ENCODE peak calls at places on chromosomes 13 and 19, in four cellular contexts. One of them, this sample, is unnamed.

GRCh38 chr13:26721251-26721939 is 39.2 kb downstream of the GPR12 start:
- DNase-seq in H1: no peak
- DNase-seq in endothelial cell of umbilical vein: no peak
- DNase-seq in adrenal gland: no peak
- DNase-seq in this sample: no peak

GRCh38 chr13:44231786-44232516 is 141.7 kb upstream of the SERP2 start:
- DNase-seq in H1: peak
- DNase-seq in endothelial cell of umbilical vein: peak
- DNase-seq in adrenal gland: peak
- DNase-seq in this sample: peak

GRCh38 chr13:73284475-73284874 is 225.7 kb downstream of the KLF5 start:
- DNase-seq in H1: no peak
- DNase-seq in adrenal gland: no peak
- DNase-seq in endothelial cell of umbilical vein: no peak
- DNase-seq in this sample: no peak

GRCh38 chr13:81493144-81493543 is 1152.2 kb upstream of the SPRY2 start:
- DNase-seq in adrenal gland: no peak
- DNase-seq in endothelial cell of umbilical vein: no peak
- DNase-seq in H1: no peak
- DNase-seq in this sample: no peak

GRCh38 chr19:24057144-24057543 is 29.8 kb upstream of the ZNF254 start:
- DNase-seq in H1: no peak
- DNase-seq in adrenal gland: no peak
- DNase-seq in endothelial cell of umbilical vein: no peak
- DNase-seq in this sample: no peak

GRCh38 chr19:5172859-5173577 is 167.6 kb downstream of the PTPRS start:
- DNase-seq in adrenal gland: peak
- DNase-seq in endothelial cell of umbilical vein: peak
- DNase-seq in H1: no peak
- DNase-seq in this sample: no peak

GRCh38 chr19:56076413-56076998 is 44.6 kb downstream of the ZNF787 start:
- DNase-seq in adrenal gland: peak
- DNase-seq in endothelial cell of umbilical vein: peak
- DNase-seq in H1: peak
- DNase-seq in this sample: peak

GRCh38 chr13:41802033-41802683 is 158.8 kb downstream of the VWA8 start:
- DNase-seq in H1: no peak
- DNase-seq in adrenal gland: no peak
- DNase-seq in endothelial cell of umbilical vein: no peak
- DNase-seq in this sample: no peak

GRCh38 chr19:54311486-54311885 is 1.5 kb downstream of the LILRA5 start:
- DNase-seq in H1: no peak
- DNase-seq in adrenal gland: no peak
- DNase-seq in endothelial cell of umbilical vein: no peak
- DNase-seq in this sample: no peak

GRCh38 chr13:49082653-49083536 is 107.2 kb downstream of the FNDC3A start:
- DNase-seq in H1: no peak
- DNase-seq in adrenal gland: no peak
- DNase-seq in endothelial cell of umbilical vein: no peak
- DNase-seq in this sample: no peak

GRCh38 chr13:40070357-40070756 is 414.9 kb downstream of the COG6 start:
- DNase-seq in H1: no peak
- DNase-seq in adrenal gland: no peak
- DNase-seq in endothelial cell of umbilical vein: no peak
- DNase-seq in this sample: no peak

GRCh38 chr19:49441210-49441959 is at the start of gene SLC17A7:
- DNase-seq in adrenal gland: no peak
- DNase-seq in H1: peak
- DNase-seq in endothelial cell of umbilical vein: no peak
- DNase-seq in this sample: no peak

GRCh38 chr13:76837811-76838210 is 48.4 kb downstream of the KCTD12 start:
- DNase-seq in endothelial cell of umbilical vein: no peak
- DNase-seq in adrenal gland: no peak
- DNase-seq in H1: no peak
- DNase-seq in this sample: no peak

GRCh38 chr19:30666301-30666803 is 294.2 kb downstream of the ZNF536 start:
- DNase-seq in adrenal gland: no peak
- DNase-seq in endothelial cell of umbilical vein: peak
- DNase-seq in H1: peak
- DNase-seq in this sample: peak

GRCh38 chr19:15623711-15624318 is 8.8 kb downstream of the CYP4F8 start:
- DNase-seq in adrenal gland: no peak
- DNase-seq in endothelial cell of umbilical vein: no peak
- DNase-seq in H1: no peak
- DNase-seq in this sample: no peak

GRCh38 chr19:5935473-5936307 is 21.6 kb downstream of the CAPS start:
- DNase-seq in endothelial cell of umbilical vein: no peak
- DNase-seq in H1: no peak
- DNase-seq in adrenal gland: no peak
- DNase-seq in this sample: no peak

GRCh38 chr19:51754106-51754505 is 2.4 kb upstream of the FPR1 start:
- DNase-seq in H1: no peak
- DNase-seq in adrenal gland: no peak
- DNase-seq in endothelial cell of umbilical vein: no peak
- DNase-seq in this sample: no peak

GRCh38 chr19:51749979-51750378 is 1.7 kb downstream of the FPR1 start:
- DNase-seq in adrenal gland: no peak
- DNase-seq in endothelial cell of umbilical vein: no peak
- DNase-seq in H1: no peak
- DNase-seq in this sample: no peak

GRCh38 chr19:51751655-51752054 is at the start of gene FPR1:
- DNase-seq in endothelial cell of umbilical vein: no peak
- DNase-seq in adrenal gland: no peak
- DNase-seq in H1: no peak
- DNase-seq in this sample: no peak

GRCh38 chr19:51750381-51751124 is 1.1 kb downstream of the FPR1 start:
- DNase-seq in adrenal gland: no peak
- DNase-seq in H1: no peak
- DNase-seq in endothelial cell of umbilical vein: no peak
- DNase-seq in this sample: no peak

DNA sequence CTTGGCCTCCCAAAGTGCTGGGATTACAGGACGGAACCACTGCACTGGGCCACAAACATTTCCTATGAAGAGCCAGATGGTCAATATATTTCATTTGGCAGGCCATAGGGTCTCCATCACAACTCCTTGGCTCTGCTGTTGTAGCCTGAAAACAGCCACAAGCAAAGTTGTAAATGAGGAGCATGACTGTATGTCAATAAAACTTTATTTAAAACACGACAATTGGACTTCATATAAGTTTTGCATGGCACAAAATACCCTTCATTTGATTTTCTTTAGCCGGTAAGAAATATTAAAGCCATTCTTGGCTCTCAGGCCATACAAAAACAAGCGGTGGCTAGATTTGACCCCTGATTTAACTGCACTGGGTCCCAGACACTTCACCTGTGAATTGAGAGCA is 3.1 kb upstream of the FPR1 start:
- DNase-seq in H1: no peak
- DNase-seq in adrenal gland: no peak
- DNase-seq in endothelial cell of umbilical vein: no peak
- DNase-seq in this sample: no peak
- TF ChIP-seq POLR2A in H1: no peak
- TF ChIP-seq POLR2A in adrenal gland: no peak
- TF ChIP-seq POLR2A in endothelial cell of umbilical vein: no peak
- TF ChIP-seq POLR2A in this sample: no peak

GRCh38 chr13:79245937-79246574 is 160.0 kb downstream of the RBM26 start:
- DNase-seq in H1: no peak
- DNase-seq in endothelial cell of umbilical vein: no peak
- DNase-seq in adrenal gland: no peak
- DNase-seq in this sample: no peak

GRCh38 chr13:79241697-79242096 is 164.4 kb downstream of the RBM26 start:
- DNase-seq in adrenal gland: no peak
- DNase-seq in H1: no peak
- DNase-seq in endothelial cell of umbilical vein: no peak
- DNase-seq in this sample: no peak

GRCh38 chr13:79246575-79246949 is 159.5 kb downstream of the RBM26 start:
- DNase-seq in endothelial cell of umbilical vein: no peak
- DNase-seq in H1: no peak
- DNase-seq in adrenal gland: no peak
- DNase-seq in this sample: no peak
- TF ChIP-seq CTCF in endothelial cell of umbilical vein: no peak
- TF ChIP-seq CTCF in H1: no peak
- TF ChIP-seq CTCF in adrenal gland: no peak
- TF ChIP-seq CTCF in this sample: no peak

DNA sequence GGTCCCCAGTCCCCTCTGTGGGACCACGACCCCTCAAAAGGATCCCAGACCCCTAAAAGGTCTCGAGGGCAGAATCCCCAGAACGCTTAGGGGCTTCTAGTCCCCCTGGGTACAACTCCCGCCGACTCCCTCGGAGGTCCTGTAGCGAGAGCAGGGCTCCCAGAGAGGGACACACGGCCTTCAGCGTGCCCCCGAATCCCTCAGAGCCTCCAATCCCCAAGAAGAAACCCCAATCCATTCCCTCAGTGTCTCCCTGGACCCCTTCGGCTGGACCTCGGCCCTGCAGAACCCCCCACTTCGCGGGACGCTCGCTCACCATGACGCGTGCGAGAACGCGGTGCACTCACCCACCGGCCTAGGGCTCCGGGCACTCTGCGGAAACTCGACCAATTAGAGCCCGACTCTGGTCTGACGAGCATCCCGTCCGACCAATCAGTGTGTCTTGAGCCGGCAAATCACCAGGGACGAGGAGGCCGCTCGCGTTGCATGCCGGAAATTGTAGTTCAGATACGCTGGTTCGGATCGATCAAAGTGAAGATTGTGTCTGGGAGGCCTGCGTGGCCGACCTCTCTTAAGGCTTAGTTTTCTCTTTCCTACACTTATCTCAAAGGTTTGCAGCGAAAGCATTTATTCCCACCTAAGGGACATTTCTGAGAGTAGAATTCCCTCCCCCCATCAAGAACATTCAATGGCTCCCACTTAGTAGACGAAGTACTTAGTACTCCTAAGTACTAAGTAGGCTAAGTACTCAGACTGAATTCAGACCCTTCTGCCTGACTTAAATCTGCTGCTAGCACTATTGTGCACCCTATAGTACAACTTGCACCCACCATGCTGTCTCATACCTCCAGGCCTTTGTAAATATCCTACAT is at the start of gene TMEM161A:
- DNase-seq in H1: peak
- DNase-seq in adrenal gland: peak
- DNase-seq in endothelial cell of umbilical vein: peak
- DNase-seq in this sample: peak
- TF ChIP-seq POLR2A in H1: no peak
- TF ChIP-seq POLR2A in adrenal gland: peak
- TF ChIP-seq POLR2A in endothelial cell of umbilical vein: peak
- TF ChIP-seq POLR2A in this sample: peak

GRCh38 chr19:58181902-58182576 is 822 bp upstream of the ZNF274 start:
- DNase-seq in endothelial cell of umbilical vein: peak
- DNase-seq in adrenal gland: peak
- DNase-seq in H1: peak
- DNase-seq in this sample: peak
- TF ChIP-seq CTCF in endothelial cell of umbilical vein: peak
- TF ChIP-seq CTCF in adrenal gland: peak
- TF ChIP-seq CTCF in H1: peak
- TF ChIP-seq CTCF in this sample: peak

DNA sequence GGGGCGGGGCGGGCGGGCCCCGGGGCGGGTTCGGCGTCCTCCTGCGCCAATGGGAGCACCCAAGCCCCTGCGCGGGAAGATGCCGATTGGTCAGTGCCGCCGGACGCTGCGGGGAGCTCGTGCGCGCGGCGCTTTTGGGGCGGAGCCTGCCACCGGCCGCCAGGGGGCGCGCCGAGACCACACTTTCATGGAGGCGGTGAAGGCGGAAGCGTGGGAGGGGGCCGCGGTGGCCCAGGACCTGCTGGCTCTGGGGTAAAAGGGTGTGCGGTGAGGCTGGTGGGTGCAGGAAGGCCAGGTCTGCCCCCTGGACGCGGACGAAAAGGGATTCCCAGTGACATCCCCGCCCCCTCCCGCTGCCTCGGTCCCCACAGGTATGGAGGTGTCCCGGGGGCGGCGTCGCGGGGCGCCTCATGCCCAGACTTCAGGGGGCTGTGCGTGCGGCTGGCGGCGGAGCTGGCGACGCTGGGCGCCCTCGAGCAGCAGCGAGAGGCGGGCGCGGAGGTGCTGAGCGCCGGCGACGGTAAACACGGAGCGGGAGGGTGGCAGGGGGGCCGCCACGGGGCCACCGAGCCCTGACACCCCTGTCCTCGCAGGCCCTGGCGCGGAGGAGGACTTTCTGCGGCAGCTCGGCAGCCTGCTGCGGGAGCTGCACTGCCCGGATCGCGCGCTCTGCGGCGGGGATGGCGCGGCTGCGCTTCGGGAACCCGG is at the start of gene FAM98C:
- DNase-seq in adrenal gland: peak
- DNase-seq in H1: peak
- DNase-seq in endothelial cell of umbilical vein: peak
- DNase-seq in this sample: peak
- TF ChIP-seq POLR2A in adrenal gland: no peak
- TF ChIP-seq POLR2A in H1: no peak
- TF ChIP-seq POLR2A in endothelial cell of umbilical vein: peak
- TF ChIP-seq POLR2A in this sample: no peak

GRCh38 chr19:45820413-45821102 is 5.5 kb upstream of the RSPH6A start:
- DNase-seq in adrenal gland: no peak
- DNase-seq in H1: no peak
- DNase-seq in endothelial cell of umbilical vein: peak
- DNase-seq in this sample: no peak
- TF ChIP-seq CTCF in adrenal gland: no peak
- TF ChIP-seq CTCF in H1: peak
- TF ChIP-seq CTCF in endothelial cell of umbilical vein: no peak
- TF ChIP-seq CTCF in this sample: no peak

DNA sequence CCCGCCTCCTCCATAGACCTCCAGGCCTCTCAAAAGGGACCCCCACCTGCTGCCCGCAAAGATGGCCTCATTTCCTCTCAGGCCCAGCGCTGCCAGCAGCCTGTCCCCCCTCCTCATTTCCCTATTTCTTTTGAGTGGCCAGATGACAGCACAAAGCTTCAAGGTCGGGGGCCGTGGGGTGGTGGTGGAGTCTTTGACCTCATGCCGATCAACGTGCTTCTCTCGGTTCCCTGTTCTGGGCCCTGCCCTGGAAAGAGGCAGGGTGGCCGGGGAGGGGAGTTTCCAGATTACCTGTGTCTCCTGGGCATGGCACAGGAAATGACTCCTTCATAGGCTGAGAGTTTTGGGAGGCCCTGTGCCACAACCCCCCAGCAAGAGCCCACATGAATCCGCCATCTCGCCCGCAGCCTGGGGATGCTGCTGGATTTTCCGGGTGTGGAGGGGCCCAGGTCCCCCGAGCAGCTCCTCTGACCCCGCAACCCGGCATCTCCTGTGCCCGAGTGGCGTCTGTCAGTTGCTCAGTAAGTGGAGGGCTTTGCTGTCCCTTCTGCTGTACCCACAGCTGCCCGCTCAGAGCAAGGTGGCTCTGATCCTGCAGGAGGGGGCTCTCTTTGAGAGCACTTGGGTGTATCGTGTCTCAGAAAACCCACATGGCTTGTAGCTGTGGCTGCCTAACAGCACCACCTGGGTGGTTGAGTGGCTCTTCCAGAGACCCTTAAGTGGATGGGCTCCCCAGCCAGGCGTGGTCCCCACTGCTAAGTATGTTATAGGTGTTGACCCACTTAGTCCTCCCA is 139.4 kb downstream of the SIPA1L3 start:
- DNase-seq in endothelial cell of umbilical vein: no peak
- DNase-seq in adrenal gland: no peak
- DNase-seq in H1: no peak
- DNase-seq in this sample: no peak
- TF ChIP-seq POLR2A in endothelial cell of umbilical vein: no peak
- TF ChIP-seq POLR2A in adrenal gland: no peak
- TF ChIP-seq POLR2A in H1: no peak
- TF ChIP-seq POLR2A in this sample: no peak